ENCODE peak calls at places on chromosomes 16 and 17, in five cellular contexts. T is SK-N-SH, I is HepG2, Y is K562, B is GM12878. W is an unnamed sample.

GRCh38 chr16:30054959-30055553 is 10.5 kb upstream of the ALDOA start:
- DNase-seq in I (peak; percentile 62), B (no peak), Y (peak; percentile 74), T (peak; percentile 56), W (peak; percentile 79)

GRCh38 chr17:33200587-33200986 is 92.5 kb downstream of the ASIC2 start:
- DNase-seq in Y (peak; percentile 16), I (no peak), T (peak; percentile 23), B (no peak), W (peak; percentile 18)

GRCh38 chr17:49756805-49757496 is 7.0 kb downstream of the FAM117A start:
- DNase-seq in T (no peak), B (no peak), I (no peak), Y (no peak), W (no peak)

GRCh38 chr17:83101805-83102480 is 22.5 kb downstream of the METRNL start:
- DNase-seq in B (no peak), I (no peak), T (no peak), Y (no peak), W (no peak)

GRCh38 chr17:1493291-1493980 is 950 bp upstream of the MYO1C start:
- DNase-seq in I (no peak), Y (no peak), T (no peak), B (no peak), W (no peak)

GRCh38 chr17:5555254-5555653 is 29.1 kb downstream of the NLRP1 start:
- DNase-seq in T (no peak), B (no peak), I (no peak), Y (no peak), W (peak; percentile 5)

GRCh38 chr17:3613139-3613538 is 3.9 kb upstream of the TRPV1 start:
- DNase-seq in B (no peak), I (no peak), T (no peak), Y (no peak), W (no peak)

GRCh38 chr16:64983983-64984382 is 137.9 kb downstream of the CDH11 start:
- DNase-seq in Y (peak; percentile 11), T (peak; percentile 32), I (peak; percentile 5), B (no peak), W (peak; percentile 27)

GRCh38 chr17:2712300-2713043 is 908 bp upstream of the CLUH start:
- DNase-seq in I (no peak), T (no peak), Y (no peak), B (no peak), W (peak; percentile 18)

GRCh38 chr16:912684-913613 is 57.8 kb downstream of the LMF1 start:
- DNase-seq in Y (no peak), T (no peak), B (no peak), I (peak; percentile 83), W (no peak)

GRCh38 chr16:84138824-84139627 is 6.0 kb downstream of the HSDL1 start:
- DNase-seq in B (peak; percentile 56), I (peak; percentile 97), Y (peak; percentile 87), T (no peak), W (peak; percentile 66)

GRCh38 chr17:2954898-2955445 is 108.4 kb downstream of the OR1D5 start:
- DNase-seq in T (no peak), I (peak; percentile 98), B (no peak), Y (no peak), W (no peak)

GRCh38 chr16:50368410-50369132 is at the start of gene BRD7:
- DNase-seq in I (peak; percentile 62), B (no peak), Y (peak; percentile 91), T (peak; percentile 97), W (peak; percentile 91)

DNA sequence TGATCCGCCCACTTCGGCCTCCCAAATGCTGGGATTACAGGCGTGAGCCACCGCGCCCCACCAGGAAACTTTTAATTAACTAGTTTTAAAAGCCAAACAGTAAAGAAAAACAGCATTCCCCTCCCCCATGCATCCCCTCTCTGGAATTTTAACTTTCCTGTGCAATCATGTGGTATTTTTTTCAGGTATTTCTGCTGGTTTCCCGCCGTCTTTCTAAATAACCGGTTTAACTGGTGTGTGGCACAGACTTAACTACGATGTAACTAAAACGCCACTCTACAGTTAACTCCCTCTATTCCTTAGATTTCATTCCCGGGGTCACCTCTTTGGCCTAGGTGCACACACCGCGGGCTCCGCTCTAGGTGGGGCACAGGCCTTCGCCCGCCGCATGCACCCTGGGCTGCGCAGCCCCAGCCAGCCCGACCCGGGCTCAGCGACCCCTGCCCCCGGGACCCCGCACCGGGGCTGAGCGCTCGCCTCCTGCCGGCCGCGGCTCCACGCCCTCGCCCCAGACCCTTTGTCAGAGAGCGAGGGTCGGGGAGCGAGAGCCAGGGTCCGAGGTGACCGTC is 15.1 kb upstream of the UTP6 start:
- DNase-seq in T (no peak), I (no peak), Y (no peak), B (no peak), W (no peak)
- TF ChIP-seq FOXM1 in T (no peak), I (no peak), Y (no peak), B (no peak), W (no peak)

GRCh38 chr17:81393684-81394376 is 1.4 kb upstream of the BAHCC1 start:
- DNase-seq in B (peak; percentile 40), I (peak; percentile 100), Y (peak; percentile 100), T (peak; percentile 99), W (peak; percentile 92)
- TF ChIP-seq FOXM1 in B (no peak), I (no peak), Y (peak; percentile 90), T (no peak), W (peak; percentile 90)

DNA sequence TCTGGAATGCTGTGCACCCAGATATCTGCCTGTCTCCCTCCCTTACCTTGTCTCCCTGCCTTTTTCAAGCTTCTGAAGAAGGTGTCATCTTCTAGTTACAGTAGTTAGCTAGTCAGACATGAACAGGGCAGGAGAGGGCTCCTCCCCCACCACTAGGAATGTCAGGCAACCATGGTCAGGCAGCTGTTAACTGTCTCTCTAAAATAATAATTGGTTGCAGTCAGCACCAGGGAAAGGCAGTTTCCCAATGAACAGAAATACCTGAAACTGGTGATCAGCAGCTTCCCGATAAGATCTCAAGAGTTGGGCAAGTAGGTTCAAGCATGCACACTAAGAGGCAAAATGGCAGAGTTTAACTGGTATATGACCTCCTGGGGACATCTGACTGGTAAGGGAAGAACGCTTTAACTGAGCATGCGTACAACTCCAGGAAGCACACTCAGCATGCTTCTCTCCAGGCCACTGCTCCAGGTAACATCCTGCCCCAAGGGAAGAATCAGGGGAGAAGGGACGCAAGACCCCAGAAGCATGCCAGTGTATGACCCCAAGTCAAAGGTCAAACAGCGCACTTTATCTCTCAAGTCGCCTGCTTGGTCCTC is 12.6 kb upstream of the XYLT1 start:
- DNase-seq in B (no peak), T (no peak), Y (no peak), I (no peak), W (no peak)
- TF ChIP-seq FOXM1 in B (no peak), T (no peak), Y (no peak), I (no peak), W (no peak)

GRCh38 chr17:63358111-63358839 is 87.8 kb downstream of the CYB561 start:
- DNase-seq in B (no peak), I (no peak), Y (no peak), T (peak; percentile 39), W (no peak)
- TF ChIP-seq FOXM1 in B (no peak), I (no peak), Y (no peak), T (peak; percentile 85), W (no peak)

GRCh38 chr16:25011891-25012499 is 3.2 kb downstream of the ARHGAP17 start:
- DNase-seq in B (no peak), I (no peak), T (no peak), Y (no peak), W (no peak)

GRCh38 chr16:25012525-25012991 is 2.6 kb downstream of the ARHGAP17 start:
- DNase-seq in B (no peak), I (no peak), Y (no peak), T (no peak), W (no peak)

GRCh38 chr16:25013049-25013448 is 2.1 kb downstream of the ARHGAP17 start:
- DNase-seq in I (no peak), B (no peak), Y (no peak), T (no peak), W (no peak)

GRCh38 chr16:25013751-25014499 is 1.2 kb downstream of the ARHGAP17 start:
- DNase-seq in Y (no peak), T (no peak), I (no peak), B (peak; percentile 80), W (no peak)

DNA sequence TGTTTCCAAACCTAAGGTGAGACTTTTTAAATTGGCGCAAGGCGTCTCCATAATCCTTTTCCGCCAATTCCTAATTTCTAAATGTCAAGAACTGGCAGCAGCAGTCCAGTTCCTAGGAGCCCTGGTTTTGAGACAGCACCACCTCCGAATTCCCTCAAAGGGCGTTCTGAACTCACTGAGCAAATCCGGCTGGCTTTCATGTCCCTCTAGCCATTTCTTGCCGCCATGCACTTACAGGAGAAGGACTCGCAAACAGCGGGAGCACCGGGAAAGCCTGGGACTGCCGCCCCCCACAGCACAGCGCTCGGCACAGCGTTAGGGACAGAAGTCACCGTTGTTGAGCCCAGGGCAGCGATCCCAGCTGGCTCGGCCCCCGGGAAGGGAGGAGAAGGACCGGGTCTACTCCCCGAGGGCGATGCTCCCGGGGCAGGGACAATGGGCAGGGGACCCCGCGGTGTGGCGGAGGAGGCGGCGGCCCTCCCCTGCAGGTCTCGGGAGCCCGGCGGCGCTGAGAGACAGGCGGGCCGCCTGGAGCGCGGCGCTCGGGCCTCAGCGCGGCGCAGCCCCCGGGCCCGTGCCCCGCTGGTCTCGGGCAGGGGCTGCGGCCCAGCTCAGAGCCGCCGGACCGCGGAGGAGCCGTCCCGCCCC is 545 bp downstream of the ARHGAP17 start:
- DNase-seq in I (peak; percentile 59), Y (peak; percentile 50), T (peak; percentile 78), B (no peak), W (peak; percentile 46)
- TF ChIP-seq FOXM1 in I (no peak), Y (no peak), T (no peak), B (no peak), W (no peak)

GRCh38 chr17:7747586-7747985 is 30.0 kb downstream of the DNAH2 start:
- DNase-seq in Y (no peak), I (peak; percentile 34), B (no peak), T (no peak), W (no peak)

GRCh38 chr17:7748098-7748775 is 30.7 kb downstream of the DNAH2 start:
- DNase-seq in B (no peak), I (no peak), T (peak; percentile 62), Y (no peak), W (no peak)

GRCh38 chr17:7754656-7755055 is 37.1 kb downstream of the DNAH2 start:
- DNase-seq in B (no peak), I (no peak), T (no peak), Y (no peak), W (no peak)

GRCh38 chr17:7745748-7746470 is 28.4 kb downstream of the DNAH2 start:
- DNase-seq in I (peak; percentile 61), Y (peak; percentile 11), T (no peak), B (no peak), W (peak; percentile 39)

DNA sequence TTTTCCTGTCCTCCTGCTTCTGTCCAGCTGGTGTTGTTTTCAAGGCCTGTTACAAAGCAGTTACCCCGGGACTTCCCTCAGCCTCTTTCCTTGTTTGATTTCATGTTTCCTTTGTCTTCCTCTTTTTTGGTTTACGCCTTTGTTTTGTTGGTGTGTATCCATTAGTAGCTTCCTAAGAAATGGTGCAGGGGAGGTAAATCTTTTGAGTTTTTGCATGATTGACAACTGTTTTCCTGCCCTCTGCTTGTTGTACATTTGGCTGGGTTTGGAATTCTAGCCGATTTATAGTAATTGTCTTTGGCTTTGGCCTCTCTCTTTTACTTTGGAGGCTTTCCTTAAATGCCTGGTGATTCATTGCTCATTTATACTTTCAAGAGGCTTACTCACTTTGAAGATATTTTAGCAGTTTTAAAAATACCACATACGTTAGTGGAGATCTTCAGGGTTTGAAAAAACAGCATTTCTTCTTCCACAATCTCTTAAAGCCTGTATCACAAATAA is 32.8 kb downstream of the DNAH2 start:
- DNase-seq in T (no peak), I (no peak), B (no peak), Y (no peak), W (no peak)
- TF ChIP-seq FOXM1 in T (peak; percentile 54), I (no peak), B (no peak), Y (no peak), W (no peak)

W was measured in HEK293T.